ENCODE peak calls at places on chromosome 7, in four cellular contexts. One of them, this sample, is unnamed. For H3K36me3 and H3K4me1, the result is how much of the 10 kb centered on the place peaks cover.

GRCh38 chr7:108448777-108449576 is 7.3 kb downstream of the NRCAM start:
- DNase-seq in tibial artery: no peak
- DNase-seq in heart left ventricle: no peak
- DNase-seq in upper lobe of left lung: no peak
- DNase-seq in this sample: no peak

GRCh38 chr7:68744036-68744435 is 854.2 kb upstream of the AUTS2 start:
- DNase-seq in tibial artery: no peak
- DNase-seq in heart left ventricle: no peak
- DNase-seq in upper lobe of left lung: no peak
- DNase-seq in this sample: no peak

GRCh38 chr7:137895301-137896201 is 48.8 kb upstream of the DGKI start:
- DNase-seq in tibial artery: no peak
- DNase-seq in heart left ventricle: no peak
- DNase-seq in upper lobe of left lung: no peak
- DNase-seq in this sample: no peak

GRCh38 chr7:51121945-51122425 is 194.6 kb downstream of the COBL start:
- DNase-seq in tibial artery: no peak
- DNase-seq in heart left ventricle: peak
- DNase-seq in upper lobe of left lung: peak
- DNase-seq in this sample: peak

GRCh38 chr7:108136191-108136581 is 6.0 kb upstream of the LAMB4 start:
- DNase-seq in tibial artery: no peak
- DNase-seq in heart left ventricle: no peak
- DNase-seq in upper lobe of left lung: no peak
- DNase-seq in this sample: no peak

GRCh38 chr7:75624134-75624832 is 114.5 kb downstream of the HIP1 start:
- DNase-seq in tibial artery: peak
- DNase-seq in heart left ventricle: peak
- DNase-seq in upper lobe of left lung: peak
- DNase-seq in this sample: peak

GRCh38 chr7:155213385-155213784 is 84.3 kb upstream of the INSIG1 start:
- DNase-seq in tibial artery: no peak
- DNase-seq in heart left ventricle: peak
- DNase-seq in upper lobe of left lung: no peak
- DNase-seq in this sample: no peak

GRCh38 chr7:20713792-20714191 is 72.9 kb downstream of the SP8 start:
- DNase-seq in tibial artery: no peak
- DNase-seq in heart left ventricle: no peak
- DNase-seq in upper lobe of left lung: no peak
- DNase-seq in this sample: no peak

GRCh38 chr7:54967384-54967783 is 51.4 kb upstream of the EGFR start:
- DNase-seq in tibial artery: no peak
- DNase-seq in heart left ventricle: no peak
- DNase-seq in upper lobe of left lung: peak
- DNase-seq in this sample: peak

GRCh38 chr7:78018541-78019456 is 220.2 kb downstream of the PHTF2 start:
- DNase-seq in tibial artery: peak
- DNase-seq in heart left ventricle: peak
- DNase-seq in upper lobe of left lung: no peak
- DNase-seq in this sample: peak

GRCh38 chr7:83684928-83685327 is 36.0 kb upstream of the SEMA3E start:
- DNase-seq in tibial artery: no peak
- DNase-seq in heart left ventricle: no peak
- DNase-seq in upper lobe of left lung: no peak
- DNase-seq in this sample: no peak

GRCh38 chr7:99440195-99440594 is 1.5 kb downstream of the CPSF4 start:
- DNase-seq in tibial artery: no peak
- DNase-seq in heart left ventricle: no peak
- DNase-seq in upper lobe of left lung: no peak
- DNase-seq in this sample: no peak

GRCh38 chr7:526474-527034 is 6.9 kb upstream of the PDGFA start:
- DNase-seq in tibial artery: no peak
- DNase-seq in heart left ventricle: no peak
- DNase-seq in upper lobe of left lung: no peak
- DNase-seq in this sample: no peak

GRCh38 chr7:129494041-129494440 is 8.3 kb upstream of the SMKR1 start:
- DNase-seq in tibial artery: no peak
- DNase-seq in heart left ventricle: no peak
- DNase-seq in upper lobe of left lung: no peak
- DNase-seq in this sample: no peak

GRCh38 chr7:34488766-34489165 is 169.3 kb upstream of the NPSR1 start:
- DNase-seq in tibial artery: no peak
- DNase-seq in heart left ventricle: no peak
- DNase-seq in upper lobe of left lung: no peak
- DNase-seq in this sample: no peak

GRCh38 chr7:131826960-131827359 is 270.5 kb upstream of the PODXL start:
- DNase-seq in tibial artery: no peak
- DNase-seq in heart left ventricle: no peak
- DNase-seq in upper lobe of left lung: no peak
- DNase-seq in this sample: no peak

GRCh38 chr7:134699021-134699818 is 52.6 kb downstream of the BPGM start:
- DNase-seq in tibial artery: no peak
- DNase-seq in heart left ventricle: no peak
- DNase-seq in upper lobe of left lung: no peak
- DNase-seq in this sample: no peak

GRCh38 chr7:68009716-68010115 is 1013.1 kb downstream of the TYW1 start:
- DNase-seq in tibial artery: no peak
- DNase-seq in heart left ventricle: no peak
- DNase-seq in upper lobe of left lung: no peak
- DNase-seq in this sample: no peak

GRCh38 chr7:156139633-156140032 is 327.4 kb upstream of the SHH start:
- DNase-seq in tibial artery: no peak
- DNase-seq in heart left ventricle: no peak
- DNase-seq in upper lobe of left lung: no peak
- DNase-seq in this sample: no peak

GRCh38 chr7:6636741-6637543 is at the start of gene ZNF316:
- DNase-seq in tibial artery: no peak
- DNase-seq in heart left ventricle: peak
- DNase-seq in upper lobe of left lung: peak
- DNase-seq in this sample: peak

GRCh38 chr7:116030626-116031276 is at the start of gene TFEC:
- DNase-seq in tibial artery: no peak
- DNase-seq in heart left ventricle: no peak
- DNase-seq in upper lobe of left lung: no peak
- DNase-seq in this sample: no peak

GRCh38 chr7:29442146-29442545 is 121.5 kb upstream of the PRR15 start:
- DNase-seq in tibial artery: no peak
- DNase-seq in heart left ventricle: no peak
- DNase-seq in upper lobe of left lung: no peak
- DNase-seq in this sample: peak

GRCh38 chr7:8724080-8724718 is 290.8 kb downstream of the NXPH1 start:
- DNase-seq in tibial artery: peak
- DNase-seq in heart left ventricle: no peak
- DNase-seq in upper lobe of left lung: peak
- DNase-seq in this sample: peak

GRCh38 chr7:466465-467191 is 53.0 kb downstream of the PDGFA start:
- DNase-seq in tibial artery: no peak
- DNase-seq in heart left ventricle: no peak
- DNase-seq in upper lobe of left lung: no peak
- DNase-seq in this sample: no peak

DNA sequence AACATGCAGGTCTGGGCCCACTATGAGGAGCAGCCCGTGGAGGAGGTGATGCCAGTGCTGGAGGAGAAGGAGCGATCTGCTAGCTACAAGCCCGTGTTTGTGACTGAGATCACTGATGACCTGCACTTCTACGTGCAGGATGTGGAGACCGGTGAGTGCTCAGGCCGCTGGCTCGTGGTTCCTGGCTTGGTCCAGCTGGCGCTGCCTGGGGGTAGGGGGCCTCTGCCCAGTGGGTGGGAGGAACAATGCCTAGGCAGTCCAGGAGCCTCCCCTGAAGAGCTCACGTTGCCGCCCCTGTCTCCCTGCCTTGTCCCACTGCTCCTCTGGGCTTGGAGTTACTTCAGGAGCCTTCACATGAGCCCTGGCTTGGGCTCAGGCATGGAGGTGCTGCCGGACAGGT is 50.1 kb upstream of the LRRC4 start:
- DNase-seq in tibial artery: no peak
- DNase-seq in heart left ventricle: no peak
- DNase-seq in upper lobe of left lung: no peak
- DNase-seq in this sample: no peak
- H3K36me3 ChIP-seq in tibial artery: under half
- H3K36me3 ChIP-seq in heart left ventricle: under half
- H3K36me3 ChIP-seq in upper lobe of left lung: under half
- H3K36me3 ChIP-seq in this sample: under half

DNA sequence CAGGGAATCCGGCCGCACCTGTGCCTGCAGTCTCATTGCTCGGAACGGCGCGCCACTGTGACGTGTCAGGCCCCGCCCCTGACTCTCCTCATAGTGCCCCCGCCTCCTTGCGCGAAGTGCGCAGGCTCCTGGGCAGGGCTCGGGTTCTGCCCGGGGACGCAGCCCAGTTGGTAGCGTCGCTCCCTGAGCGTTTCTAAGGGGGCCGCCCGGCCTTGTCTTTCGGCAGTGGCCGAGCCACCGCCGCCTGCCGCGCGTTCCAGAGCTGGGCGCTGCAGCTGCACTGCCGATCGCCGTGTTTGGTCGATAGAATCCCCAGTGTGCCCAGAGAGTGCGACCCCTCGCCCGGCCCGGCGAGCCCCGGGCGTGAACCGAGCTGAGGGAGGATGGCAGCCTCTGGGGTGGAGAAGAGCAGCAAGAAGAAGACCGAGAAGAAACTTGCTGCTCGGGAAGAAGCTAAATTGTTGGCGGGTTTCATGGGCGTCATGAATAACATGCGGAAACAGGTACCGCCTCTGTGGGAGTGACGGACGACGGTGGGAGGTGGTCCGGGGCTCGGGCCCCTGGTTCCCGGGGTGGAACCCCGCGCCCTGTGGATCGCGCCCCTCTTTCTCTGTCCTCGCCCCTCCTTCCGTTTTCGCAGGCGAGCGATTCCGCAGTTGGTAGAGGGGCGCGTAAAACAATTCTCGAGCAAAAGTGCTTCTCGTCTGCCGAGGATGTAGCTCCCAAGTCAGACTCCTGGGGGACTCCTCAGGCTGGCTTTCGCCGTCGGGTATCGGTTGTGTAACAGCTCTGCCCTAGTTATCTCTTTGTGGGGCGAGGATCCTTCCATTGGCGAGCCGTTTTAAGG is at the start of gene KLHL7:
- DNase-seq in tibial artery: peak
- DNase-seq in heart left ventricle: peak
- DNase-seq in upper lobe of left lung: peak
- DNase-seq in this sample: peak
- TF ChIP-seq CTCF in tibial artery: no peak
- TF ChIP-seq CTCF in heart left ventricle: peak
- TF ChIP-seq CTCF in upper lobe of left lung: no peak
- TF ChIP-seq CTCF in this sample: no peak

DNA sequence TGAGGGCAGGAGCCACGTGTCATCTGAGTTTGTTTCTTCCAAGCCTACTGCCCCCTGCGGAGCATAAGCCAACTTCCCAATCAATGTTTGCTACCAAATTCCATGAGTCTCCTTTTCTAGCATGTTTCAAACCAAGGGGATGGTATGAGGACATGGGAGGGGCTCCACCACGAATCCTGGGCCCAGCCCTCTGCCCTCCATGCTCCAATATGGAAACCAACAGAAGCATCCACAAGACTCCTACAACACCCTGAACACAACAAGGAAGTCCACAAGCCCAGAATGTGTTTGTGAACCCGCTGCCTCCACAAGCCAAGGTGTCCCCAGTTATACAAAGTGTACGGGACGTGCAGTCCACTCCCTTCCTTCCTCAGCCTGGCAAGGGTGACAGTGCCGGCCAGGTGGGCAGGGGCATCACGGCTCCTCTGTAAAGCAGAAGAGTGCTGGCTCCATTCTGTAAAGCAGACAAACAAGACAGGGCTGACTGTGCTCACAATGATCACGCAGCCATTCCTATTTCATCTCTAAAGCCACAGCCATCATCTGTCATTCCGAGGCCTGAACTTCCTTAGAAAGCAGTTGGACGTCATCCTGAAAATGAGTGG is 466.1 kb downstream of the PTPRN2 start:
- DNase-seq in tibial artery: peak
- DNase-seq in heart left ventricle: no peak
- DNase-seq in upper lobe of left lung: no peak
- DNase-seq in this sample: no peak
- H3K4me1 ChIP-seq in tibial artery: under half
- H3K4me1 ChIP-seq in heart left ventricle: under half
- H3K4me1 ChIP-seq in upper lobe of left lung: under half
- H3K4me1 ChIP-seq in this sample: under half

GRCh38 chr7:65971021-65971420 is 11.0 kb downstream of the GUSB start:
- DNase-seq in tibial artery: no peak
- DNase-seq in heart left ventricle: no peak
- DNase-seq in upper lobe of left lung: no peak
- DNase-seq in this sample: no peak
- H3K36me3 ChIP-seq in tibial artery: half or more
- H3K36me3 ChIP-seq in heart left ventricle: under half
- H3K36me3 ChIP-seq in upper lobe of left lung: under half
- H3K36me3 ChIP-seq in this sample: under half

DNA sequence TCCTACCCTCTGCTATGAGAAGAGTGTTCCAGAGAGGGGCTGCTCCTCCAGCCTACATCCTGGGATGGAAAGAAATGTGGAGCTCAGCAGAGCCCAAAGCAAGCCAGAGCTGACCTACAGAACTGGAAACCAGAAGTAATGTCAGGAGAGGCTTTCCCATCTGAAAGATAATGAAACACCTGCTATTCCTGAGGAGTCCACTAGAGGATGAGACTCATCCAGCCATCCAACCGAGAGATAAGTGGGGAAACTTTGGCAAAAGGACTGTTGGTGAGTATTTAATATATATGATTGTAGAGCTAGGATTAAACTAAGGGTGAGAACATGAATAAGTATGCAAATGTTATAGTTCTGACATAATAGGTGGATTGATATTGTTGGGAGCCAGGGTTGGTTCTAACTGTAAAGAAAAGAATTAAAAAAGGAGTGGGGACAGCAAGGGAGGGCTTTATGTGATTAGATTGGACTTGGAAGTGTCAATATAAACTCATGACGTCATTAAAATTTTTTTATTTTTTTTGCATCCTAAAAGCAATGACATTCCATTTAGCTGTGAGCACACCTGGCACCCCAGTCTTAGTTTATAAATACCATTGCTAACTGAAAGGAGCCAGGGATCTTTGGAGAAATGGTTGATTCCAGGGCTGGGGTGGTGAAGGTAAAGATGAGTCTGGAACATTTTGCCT is 312.8 kb upstream of the NFE2L3 start:
- DNase-seq in tibial artery: no peak
- DNase-seq in heart left ventricle: no peak
- DNase-seq in upper lobe of left lung: no peak
- DNase-seq in this sample: no peak
- TF ChIP-seq CTCF in tibial artery: peak
- TF ChIP-seq CTCF in heart left ventricle: no peak
- TF ChIP-seq CTCF in upper lobe of left lung: no peak
- TF ChIP-seq CTCF in this sample: no peak

DNA sequence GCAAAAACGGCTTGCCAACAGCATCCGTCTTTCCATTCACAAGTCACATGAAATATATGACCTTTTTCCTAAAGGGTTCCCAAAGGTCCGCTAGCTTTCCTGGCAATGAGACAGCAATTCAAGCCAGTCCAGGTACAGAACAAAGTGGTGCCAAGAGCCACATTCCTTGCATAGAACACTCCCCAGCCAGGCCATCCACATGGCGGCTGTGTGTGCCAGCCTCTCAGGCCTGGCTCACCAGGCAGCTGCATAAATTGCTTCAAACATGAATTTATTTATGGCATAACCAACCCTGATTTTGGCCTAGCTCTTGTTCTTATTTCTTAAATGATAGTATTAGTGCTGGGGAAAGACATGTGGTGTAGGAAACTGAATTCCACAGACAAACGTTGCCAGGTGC is 63.7 kb upstream of the CREB5 start:
- DNase-seq in tibial artery: no peak
- DNase-seq in heart left ventricle: peak
- DNase-seq in upper lobe of left lung: peak
- DNase-seq in this sample: peak
- H3K4me1 ChIP-seq in tibial artery: under half
- H3K4me1 ChIP-seq in heart left ventricle: under half
- H3K4me1 ChIP-seq in upper lobe of left lung: under half
- H3K4me1 ChIP-seq in this sample: under half